ENCODE peak calls at places on chromosomes 5 and 9, in eight cellular contexts. N is H7, B is SW480, S is PC-3, R is T-helper 9 cell, Y is GM10248, M is NCI-H1105, C is NCI-H2227 treated with DMSO at 0.1 percent for 48 hours. G is an unnamed sample.

GRCh38 chr5:14187660-14188059 is 44.5 kb downstream of the TRIO start:
- DNase-seq in C (no peak), B (no peak), M (no peak), N (no peak), Y (no peak), R (no peak), S (peak; percentile 61), G (no peak)

GRCh38 chr9:34463098-34463900 is 4.7 kb downstream of the DNAI1 start:
- DNase-seq in Y (no peak), B (peak; percentile 43), N (no peak), R (no peak), M (no peak), C (no peak), S (peak; percentile 83), G (no peak)

GRCh38 chr5:128252794-128253193 is 169.2 kb downstream of the SLC12A2 start:
- DNase-seq in S (no peak), C (no peak), B (no peak), R (no peak), N (no peak), M (no peak), Y (no peak), G (no peak)

GRCh38 chr9:22416692-22417060 is 29.9 kb upstream of the DMRTA1 start:
- DNase-seq in S (peak; percentile 66), M (no peak), N (no peak), B (no peak), Y (no peak), C (no peak), R (no peak), G (no peak)

GRCh38 chr9:132717326-132717945 is 47.2 kb downstream of the GTF3C4 start:
- DNase-seq in M (no peak), N (no peak), C (no peak), S (no peak), B (no peak), Y (no peak), R (no peak), G (no peak)

GRCh38 chr9:75108571-75108970 is 20.3 kb downstream of the OSTF1 start:
- DNase-seq in Y (no peak), R (no peak), N (no peak), C (no peak), M (no peak), S (peak; percentile 44), B (no peak), G (peak; percentile 84)

GRCh38 chr5:38889424-38889823 is 43.6 kb downstream of the OSMR start:
- DNase-seq in R (no peak), Y (no peak), S (no peak), B (no peak), M (no peak), C (no peak), N (no peak), G (no peak)

GRCh38 chr9:35718726-35719511 is 13.1 kb downstream of the TLN1 start:
- DNase-seq in N (no peak), M (no peak), S (peak; percentile 39), R (no peak), C (no peak), B (no peak), Y (no peak), G (no peak)

GRCh38 chr9:121675969-121676822 is 24.8 kb downstream of the DAB2IP start:
- DNase-seq in B (no peak), N (no peak), C (no peak), Y (no peak), M (no peak), S (no peak), R (no peak), G (peak; percentile 66)

GRCh38 chr9:130194406-130194932 is 22.3 kb downstream of the NCS1 start:
- DNase-seq in S (no peak), R (no peak), C (no peak), M (no peak), Y (no peak), B (no peak), N (no peak), G (no peak)

GRCh38 chr5:16271851-16272250 is 92.3 kb upstream of the MARCHF11 start:
- DNase-seq in R (no peak), N (no peak), B (no peak), Y (no peak), S (no peak), C (no peak), M (peak; percentile 37), G (no peak)

GRCh38 chr5:172385164-172385563 is 69.2 kb downstream of the SH3PXD2B start:
- DNase-seq in Y (no peak), N (no peak), S (no peak), C (no peak), B (no peak), R (no peak), M (no peak), G (no peak)

GRCh38 chr9:36925033-36925432 is 109.0 kb downstream of the PAX5 start:
- DNase-seq in N (no peak), B (peak; percentile 22), Y (no peak), M (no peak), S (no peak), R (no peak), C (no peak), G (no peak)

GRCh38 chr9:77375956-77376532 is 198.7 kb downstream of the VPS13A start:
- DNase-seq in N (peak; percentile 12), S (no peak), Y (no peak), C (no peak), R (no peak), B (no peak), M (no peak), G (no peak)

GRCh38 chr9:61673664-61674381 is 484.0 kb downstream of the SPATA31A7 start:
- DNase-seq in C (no peak), M (no peak), Y (no peak), R (no peak), B (no peak), S (no peak), N (no peak), G (no peak)

GRCh38 chr5:84382363-84383295 is 2.1 kb downstream of the EDIL3 start:
- DNase-seq in N (peak; percentile 57), R (no peak), M (peak; percentile 35), Y (peak; percentile 4), B (peak; percentile 59), S (no peak), C (peak; percentile 23), G (peak; percentile 65)

GRCh38 chr5:50958852-50959457 is 292.5 kb downstream of the PARP8 start:
- DNase-seq in B (peak; percentile 44), C (peak; percentile 48), S (peak; percentile 49), M (no peak), R (no peak), N (peak; percentile 32), Y (peak; percentile 23), G (no peak)

GRCh38 chr5:142421158-142421617 is 96.4 kb upstream of the SPRY4 start:
- DNase-seq in Y (no peak), C (peak; percentile 44), M (no peak), B (no peak), R (no peak), S (no peak), N (no peak), G (no peak)

GRCh38 chr5:14574891-14575496 is 6.6 kb upstream of the OTULINL start:
- DNase-seq in R (no peak), S (peak; percentile 52), N (no peak), C (no peak), M (peak; percentile 65), B (no peak), Y (no peak), G (no peak)